ENCODE peak calls at places on chromosomes 7 and 10, in seven cellular contexts. Z is psoas muscle, R is heart left ventricle, K is RWPE2, X is Panc1, V is colonic mucosa, D is kidney. C is an unnamed sample.
A peak's percentile ranks its signal among the peaks of the same experiment; 100 is the strongest.

GRCh38 chr7:93799750-93800357 is 90.7 kb downstream of the TFPI2 start:
- DNase-seq in X (peak; percentile 5), R (no peak), D (no peak), V (no peak), Z (no peak), K (no peak), C (no peak)

GRCh38 chr7:29342761-29343160 is 148.2 kb downstream of the CHN2 start:
- DNase-seq in V (no peak), Z (no peak), K (no peak), R (no peak), X (no peak), D (no peak), C (no peak)

GRCh38 chr10:116769791-116770190 is 27.4 kb upstream of the HSPA12A start:
- DNase-seq in R (no peak), K (no peak), Z (peak; percentile 41), V (no peak), D (no peak), X (no peak), C (no peak)

GRCh38 chr7:69596723-69597277 is 1.5 kb upstream of the AUTS2 start:
- DNase-seq in V (no peak), D (no peak), X (no peak), R (no peak), Z (no peak), K (no peak), C (no peak)

GRCh38 chr10:126935263-126935946 is 30.2 kb downstream of the DOCK1 start:
- DNase-seq in X (no peak), D (no peak), K (no peak), Z (no peak), R (no peak), V (no peak), C (no peak)

GRCh38 chr10:93615576-93615975 is 3.2 kb downstream of the PDE6C start:
- DNase-seq in D (no peak), Z (no peak), V (no peak), R (no peak), K (no peak), X (no peak), C (no peak)

GRCh38 chr7:101590663-101591435 is 38.2 kb downstream of the MYL10 start:
- DNase-seq in K (peak; percentile 40), X (no peak), V (peak; percentile 11), R (no peak), D (no peak), Z (no peak), C (peak; percentile 55)

GRCh38 chr7:141045126-141045841 is 28.6 kb upstream of the TMEM178B start:
- DNase-seq in D (no peak), Z (no peak), X (no peak), R (no peak), V (no peak), K (no peak), C (no peak)

GRCh38 chr10:105769248-105770184 is 1128.4 kb downstream of the SORCS3 start:
- DNase-seq in D (no peak), Z (no peak), R (no peak), X (no peak), V (no peak), K (no peak), C (no peak)

GRCh38 chr7:66140924-66141323 is 26.3 kb downstream of the CRCP start:
- DNase-seq in D (peak; percentile 88), K (no peak), V (peak; percentile 41), X (no peak), Z (peak; percentile 67), R (peak; percentile 68), C (peak; percentile 74)

GRCh38 chr10:104117839-104118323 is 4.1 kb upstream of the SFR1 start:
- DNase-seq in K (peak; percentile 62), Z (no peak), R (no peak), X (no peak), D (no peak), V (no peak), C (no peak)

GRCh38 chr10:113533801-113534200 is 19.1 kb upstream of the HABP2 start:
- DNase-seq in V (no peak), D (no peak), K (no peak), R (no peak), X (no peak), Z (no peak), C (no peak)

GRCh38 chr10:119296703-119297102 is 89.3 kb downstream of the GRK5 start:
- DNase-seq in V (no peak), D (no peak), Z (peak; percentile 54), X (no peak), R (peak; percentile 76), K (no peak), C (no peak)

GRCh38 chr10:45553613-45554012 is 119.0 kb downstream of the ZFAND4 start:
- DNase-seq in Z (no peak), V (no peak), R (no peak), K (no peak), D (no peak), X (no peak), C (no peak)

GRCh38 chr10:56469482-56469881 is 108.4 kb upstream of the ZWINT start:
- DNase-seq in D (no peak), R (no peak), X (no peak), K (no peak), Z (no peak), V (no peak), C (no peak)

GRCh38 chr7:90383422-90383821 is 19.8 kb upstream of the CLDN12 start:
- DNase-seq in X (peak; percentile 43), D (no peak), V (no peak), R (no peak), Z (no peak), K (no peak), C (no peak)

GRCh38 chr7:28806841-28807240 is 151.3 kb downstream of the TRIL start:
- DNase-seq in V (no peak), Z (no peak), K (no peak), X (no peak), R (no peak), D (no peak), C (no peak)

GRCh38 chr7:104922187-104923009 is 91.6 kb upstream of the KMT2E start:
- DNase-seq in R (no peak), D (no peak), K (no peak), Z (no peak), V (no peak), X (no peak), C (no peak)

GRCh38 chr10:79434816-79435215 is 10.6 kb downstream of the ZCCHC24 start:
- DNase-seq in R (no peak), X (no peak), V (no peak), D (no peak), K (no peak), Z (peak; percentile 46), C (peak; percentile 40)

DNA sequence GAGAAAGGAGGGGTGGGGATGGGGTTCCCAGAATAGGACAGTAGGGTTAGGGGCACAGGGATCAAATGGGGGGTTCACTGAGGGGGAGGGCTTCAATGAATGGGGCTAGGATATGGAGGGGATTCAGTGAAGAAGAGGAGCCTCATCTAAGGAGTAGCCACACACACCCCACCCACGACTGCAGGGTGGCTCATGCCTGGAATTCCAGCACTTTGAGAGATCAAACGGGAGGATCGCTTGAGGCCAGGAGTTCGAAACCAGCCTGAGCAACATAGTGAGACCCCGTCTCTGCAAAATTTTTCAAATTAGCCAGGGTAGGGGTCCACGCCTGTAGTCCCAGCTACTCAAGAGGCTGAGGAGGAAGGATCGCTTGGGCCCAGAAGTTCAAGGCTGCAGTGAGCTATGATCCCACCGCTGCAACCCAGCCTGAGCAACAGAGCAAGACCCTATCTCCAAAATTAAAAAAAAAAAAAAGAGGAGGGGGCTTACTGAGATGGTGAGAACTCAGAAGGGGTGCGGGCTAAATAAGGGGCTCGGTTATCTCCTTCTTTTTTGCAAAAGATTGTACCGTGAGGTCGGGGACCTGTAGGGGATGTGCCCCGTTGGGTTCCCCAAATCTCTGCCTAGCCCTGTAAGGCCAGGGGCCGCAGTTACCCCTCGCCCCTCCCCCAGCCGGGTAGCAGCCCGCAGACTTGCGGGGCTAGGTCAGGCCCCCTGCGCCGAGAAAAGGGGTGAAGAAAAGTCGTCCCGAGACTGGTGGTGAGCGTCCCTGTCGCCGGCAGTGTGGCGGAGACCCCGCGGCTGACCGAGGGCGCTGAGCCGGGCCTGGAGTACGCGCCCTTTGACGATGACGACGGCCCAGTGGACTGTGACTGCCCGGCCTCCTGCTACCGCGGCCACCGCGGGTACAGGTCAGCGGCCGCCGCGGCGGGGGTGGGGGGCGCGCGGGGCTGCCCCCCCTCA is 43.1 kb upstream of the HSPB1 start:
- DNase-seq in Z (no peak), K (no peak), V (no peak), D (no peak), R (no peak), X (no peak), C (no peak)
- H3K4me3 ChIP-seq in Z (peak overlapping the region; percentile 53), K (peak overlapping the region; percentile 25), V (peak overlapping the region; percentile 9), D (no peak overlapping the region), R (no peak overlapping the region), X (peak overlapping the region; percentile 30), C (peak overlapping the region; percentile 14)

DNA sequence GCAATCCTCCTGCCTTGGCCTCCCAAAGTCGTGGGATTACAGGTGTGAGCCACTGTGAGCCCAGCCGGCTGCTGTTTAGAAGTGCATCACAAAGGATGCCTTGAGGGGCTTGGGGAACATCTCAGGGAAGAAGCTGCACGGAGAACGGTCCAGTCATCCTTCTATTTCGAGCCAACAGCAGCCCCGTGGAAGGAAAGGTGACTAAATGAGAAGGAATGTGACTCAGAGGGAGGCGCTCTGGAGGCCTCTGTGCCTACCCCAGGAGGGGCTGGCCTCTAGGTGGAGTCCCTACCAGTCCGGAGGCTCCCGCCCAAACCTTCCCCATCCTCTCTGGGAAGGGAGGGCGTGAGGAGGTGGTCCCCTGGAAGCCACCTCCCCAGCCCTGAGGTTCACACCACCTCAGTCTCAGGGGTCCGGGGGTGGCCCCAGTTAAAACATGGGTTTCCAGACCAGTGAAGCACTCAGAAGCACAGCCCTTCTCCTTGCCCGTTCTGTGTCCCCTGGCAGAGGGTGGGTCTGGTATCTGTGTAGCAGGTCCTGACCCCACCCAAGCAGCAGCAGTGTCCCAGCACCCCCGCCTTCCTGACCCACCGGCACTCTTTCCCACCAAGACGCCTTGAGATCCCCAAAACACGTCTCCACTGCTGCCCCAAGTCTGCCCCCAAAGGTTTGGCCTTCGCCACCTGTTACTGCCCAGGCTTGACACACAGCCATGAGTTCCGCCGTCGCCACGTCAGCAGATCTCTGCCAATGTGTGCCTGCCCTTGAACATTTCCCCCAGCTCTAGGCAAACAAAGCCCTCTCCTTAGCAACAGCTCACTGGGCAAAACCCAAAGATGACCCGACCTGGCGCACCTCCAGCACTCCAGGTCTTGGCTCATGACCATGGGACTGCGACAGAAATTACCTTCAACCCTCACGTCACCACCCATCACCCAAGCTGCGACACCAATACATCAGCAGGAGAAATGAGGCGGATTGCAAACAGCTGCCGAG is 75.9 kb downstream of the CTBP2 start:
- DNase-seq in K (peak; percentile 80), D (peak; percentile 92), R (peak; percentile 70), V (no peak), X (peak; percentile 86), Z (peak; percentile 74), C (peak; percentile 62)
- TF ChIP-seq CTCF in K (peak; percentile 43), D (no peak), R (peak; percentile 18), V (no peak), X (no peak), Z (peak; percentile 22), C (peak; percentile 9)

DNA sequence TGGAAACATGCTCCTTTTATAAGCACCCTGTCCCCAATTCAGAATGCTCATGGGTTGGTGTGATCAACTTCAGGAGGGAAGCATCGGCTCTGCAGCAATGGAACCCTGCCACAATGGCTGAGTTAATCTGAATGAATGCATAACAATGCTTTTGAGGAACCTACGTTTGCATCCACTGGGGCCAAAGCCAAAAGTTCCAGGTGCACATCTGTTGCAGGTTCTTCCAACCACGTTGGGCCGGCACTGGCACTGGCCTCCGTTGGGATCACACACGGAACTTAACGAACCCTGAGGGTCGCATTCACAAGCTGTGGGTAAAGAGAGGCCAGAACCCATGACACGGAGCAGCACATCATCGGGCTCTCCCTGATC is 43.4 kb downstream of the LAMB1 start:
- DNase-seq in X (no peak), R (no peak), D (no peak), Z (no peak), K (no peak), V (no peak), C (no peak)
- H3K4me1 ChIP-seq in X (no peaks in the 10 kb centered on the region), R (peaks cover 9% of the 10 kb centered on the region), D (no peaks in the 10 kb centered on the region), Z (no peaks in the 10 kb centered on the region), K (peaks cover 6% of the 10 kb centered on the region), V (no peaks in the 10 kb centered on the region), C (peaks cover 12% of the 10 kb centered on the region)

GRCh38 chr7:378551-379455 is 88.8 kb downstream of the FOXL3 start:
- DNase-seq in K (peak; percentile 64), Z (no peak), V (peak; percentile 39), D (peak; percentile 88), R (peak; percentile 8), X (no peak), C (peak; percentile 81)
- H3K4me3 ChIP-seq in K (no peak overlapping the region), Z (peak overlapping the region; percentile 58), V (peak overlapping the region; percentile 23), D (peak overlapping the region; percentile 43), R (no peak overlapping the region), X (peak overlapping the region; percentile 30), C (peak overlapping the region; percentile 43)